ENCODE peak calls at places on chromosomes 6 and 20, in five cellular contexts. K is heart right ventricle; C is endodermal cell; A is neural crest cell; P is activated T-helper 1 cell treated with anti-CD3 and anti-CD28 coated beads, Interleukin-2, amount 50 U/mL, for 16 hours. E is an unnamed sample.

GRCh38 chr6:138533667-138534066 is 34.4 kb upstream of the NHSL1 start:
- DNase-seq in A (no peak), P (no peak), C (no peak), K (no peak), E (no peak)

GRCh38 chr20:53706511-53707031 is 112.9 kb upstream of the ZNF217 start:
- DNase-seq in A (no peak), C (no peak), P (no peak), K (no peak), E (no peak)

GRCh38 chr6:98547151-98547550 is 287.2 kb upstream of the POU3F2 start:
- DNase-seq in A (no peak), P (no peak), C (no peak), K (no peak), E (no peak)

GRCh38 chr6:85672050-85672449 is 29.4 kb upstream of the SYNCRIP start:
- DNase-seq in P (no peak), K (no peak), A (no peak), C (no peak), E (no peak)

GRCh38 chr6:29758761-29759160 is 35.5 kb downstream of the HLA-F start:
- DNase-seq in C (peak; percentile 62), P (no peak), A (no peak), K (no peak), E (no peak)

GRCh38 chr6:21666200-21666671 is 72.7 kb downstream of the SOX4 start:
- DNase-seq in P (no peak), K (peak; percentile 18), A (peak; percentile 30), C (peak; percentile 90), E (peak; percentile 87)

GRCh38 chr6:45707188-45707587 is 308.5 kb downstream of the CLIC5 start:
- DNase-seq in C (no peak), K (no peak), A (no peak), P (no peak), E (no peak)

GRCh38 chr6:10759312-10759839 is 11.8 kb downstream of the TMEM14B start:
- DNase-seq in C (peak; percentile 59), K (no peak), A (no peak), P (no peak), E (peak; percentile 40)

GRCh38 chr6:47938411-47938810 is 156.6 kb downstream of the OPN5 start:
- DNase-seq in A (no peak), P (no peak), K (no peak), C (no peak), E (no peak)

GRCh38 chr20:20333866-20334265 is 34.0 kb upstream of the INSM1 start:
- DNase-seq in P (no peak), C (no peak), A (no peak), K (no peak), E (no peak)